ENCODE peak calls at places on chromosomes 12 and 14, in seven cellular contexts. K is hepatocyte, T is HCT116, F is neural progenitor cell, S is MM.1S, Z is GM23338, W is GM23248. I is an unnamed sample.

GRCh38 chr14:100523536-100524025 is 63.6 kb downstream of the BEGAIN start:
- DNase-seq in S (no peak), Z (no peak), F (no peak), W (no peak), T (no peak), K (no peak), I (no peak)

GRCh38 chr12:50640321-50640939 is 123.5 kb upstream of the ATF1 start:
- DNase-seq in Z (no peak), W (no peak), T (no peak), S (no peak), K (no peak), F (no peak), I (no peak)

GRCh38 chr12:25713264-25713663 is 160.2 kb upstream of the LMNTD1 start:
- DNase-seq in T (no peak), W (no peak), F (no peak), S (peak), K (no peak), Z (no peak), I (no peak)

GRCh38 chr12:132045751-132046150 is 96.0 kb downstream of the EP400 start:
- DNase-seq in T (no peak), F (no peak), W (no peak), S (no peak), Z (no peak), K (no peak), I (no peak)

GRCh38 chr12:1993871-1994371 is 10.3 kb downstream of the DCP1B start:
- DNase-seq in F (no peak), W (peak), K (peak), S (no peak), T (no peak), Z (no peak), I (peak)

GRCh38 chr14:90017371-90017770 is 44.4 kb upstream of the KCNK13 start:
- DNase-seq in S (no peak), Z (no peak), F (no peak), K (no peak), W (peak), T (no peak), I (no peak)

GRCh38 chr14:36405589-36406274 is 85.3 kb upstream of the MBIP start:
- DNase-seq in S (no peak), T (no peak), W (no peak), F (no peak), Z (no peak), K (no peak), I (no peak)

GRCh38 chr12:49413010-49413409 is 45.7 kb downstream of the SPATS2 start:
- DNase-seq in W (peak), Z (no peak), K (no peak), F (no peak), S (no peak), T (no peak), I (no peak)

GRCh38 chr14:104741108-104741802 is 11.7 kb upstream of the SIVA1 start:
- DNase-seq in F (no peak), S (no peak), Z (no peak), K (no peak), W (no peak), T (no peak), I (no peak)

GRCh38 chr12:62922539-62922938 is 12.4 kb downstream of the PPM1H start:
- DNase-seq in T (no peak), W (no peak), S (no peak), K (no peak), Z (no peak), F (no peak), I (peak)

GRCh38 chr12:80556566-80556965 is 112.5 kb downstream of the PTPRQ start:
- DNase-seq in W (peak), K (no peak), T (no peak), F (no peak), Z (no peak), S (no peak), I (no peak)

GRCh38 chr14:104285483-104285790 is 147.1 kb downstream of the KIF26A start:
- DNase-seq in T (no peak), S (no peak), W (no peak), F (no peak), K (no peak), Z (no peak), I (no peak)

GRCh38 chr14:85566603-85567002 is 36.7 kb downstream of the FLRT2 start:
- DNase-seq in F (no peak), S (no peak), Z (no peak), T (no peak), W (peak), K (no peak), I (peak)

GRCh38 chr12:41663487-41664258 is 475.6 kb downstream of the PDZRN4 start:
- DNase-seq in W (peak), F (peak), T (peak), Z (peak), S (peak), K (peak), I (peak)

GRCh38 chr14:77622562-77622961 is 6.1 kb upstream of the SPTLC2 start:
- DNase-seq in W (no peak), Z (no peak), T (no peak), K (peak), S (no peak), F (no peak), I (peak)

GRCh38 chr14:68958553-68958952 is 20.5 kb downstream of the ACTN1 start:
- DNase-seq in K (no peak), T (no peak), W (no peak), S (no peak), F (no peak), Z (no peak), I (no peak)

GRCh38 chr12:14157129-14157747 is 175.8 kb upstream of the GRIN2B start:
- DNase-seq in W (no peak), F (no peak), Z (no peak), S (peak), T (no peak), K (no peak), I (no peak)

GRCh38 chr12:114783176-114783575 is 99.2 kb upstream of the TBX3 start:
- DNase-seq in W (no peak), Z (no peak), S (no peak), T (no peak), K (peak), F (no peak), I (no peak)

GRCh38 chr12:119460876-119461275 is 126.3 kb downstream of the CCDC60 start:
- DNase-seq in S (no peak), T (no peak), Z (no peak), K (no peak), F (no peak), W (no peak), I (no peak)

GRCh38 chr14:89254201-89254919 is 162.7 kb downstream of the FOXN3 start:
- DNase-seq in S (no peak), T (no peak), K (no peak), Z (no peak), F (no peak), W (no peak), I (no peak)

GRCh38 chr12:56261503-56262230 is 3.5 kb upstream of the ANKRD52 start:
- DNase-seq in W (peak), F (no peak), K (peak), T (peak), Z (no peak), S (no peak), I (peak)

GRCh38 chr12:117439531-117440001 is 78.1 kb upstream of the NOS1 start:
- DNase-seq in F (peak), K (no peak), T (no peak), W (no peak), Z (peak), S (no peak), I (no peak)

GRCh38 chr12:15712823-15713663 is 76.1 kb downstream of the EPS8 start:
- DNase-seq in S (no peak), K (peak), T (no peak), W (no peak), F (no peak), Z (no peak), I (no peak)

GRCh38 chr14:94412671-94413638 is 24.6 kb upstream of the SERPINA1 start:
- DNase-seq in T (no peak), Z (peak), F (no peak), W (no peak), K (no peak), S (no peak), I (peak)

GRCh38 chr14:45526715-45527549 is 273.9 kb upstream of the MIS18BP1 start:
- DNase-seq in F (peak), T (peak), S (peak), Z (peak), K (peak), W (peak), I (peak)

GRCh38 chr14:21326972-21327371 is 47.1 kb downstream of the RPGRIP1 start:
- DNase-seq in F (no peak), K (no peak), S (no peak), W (no peak), T (no peak), Z (peak), I (no peak)

GRCh38 chr14:75724414-75725204 is 63.6 kb downstream of the TTLL5 start:
- DNase-seq in F (no peak), Z (no peak), W (no peak), S (no peak), K (no peak), T (no peak), I (no peak)
- TF ChIP-seq EZH2phosphoT487 in F (no peak), Z (no peak), W (no peak), S (no peak), K (no peak), T (no peak), I (no peak)

GRCh38 chr12:57401165-57401564 is 29.7 kb downstream of the R3HDM2 start:
- DNase-seq in T (no peak), K (no peak), W (peak), Z (no peak), S (no peak), F (no peak), I (no peak)
- TF ChIP-seq EZH2phosphoT487 in T (no peak), K (no peak), W (no peak), Z (no peak), S (no peak), F (no peak), I (no peak)

GRCh38 chr14:93086441-93087055 is 29.2 kb downstream of the ITPK1 start:
- DNase-seq in S (peak), W (no peak), K (no peak), T (no peak), F (no peak), Z (no peak), I (no peak)

GRCh38 chr14:93091666-93092065 is 24.1 kb downstream of the ITPK1 start:
- DNase-seq in W (no peak), S (no peak), Z (no peak), T (no peak), K (no peak), F (no peak), I (no peak)

GRCh38 chr14:93092606-93093556 is 22.8 kb downstream of the ITPK1 start:
- DNase-seq in T (no peak), S (no peak), Z (no peak), F (no peak), K (no peak), W (no peak), I (no peak)

GRCh38 chr14:93090826-93091583 is 24.7 kb downstream of the ITPK1 start:
- DNase-seq in F (no peak), T (no peak), K (no peak), S (no peak), W (peak), Z (no peak), I (no peak)

GRCh38 chr14:93089501-93090269 is 26.0 kb downstream of the ITPK1 start:
- DNase-seq in F (peak), Z (no peak), W (no peak), K (no peak), S (no peak), T (no peak), I (no peak)
- TF ChIP-seq EZH2phosphoT487 in F (no peak), Z (no peak), W (no peak), K (no peak), S (no peak), T (no peak), I (no peak)

DNA sequence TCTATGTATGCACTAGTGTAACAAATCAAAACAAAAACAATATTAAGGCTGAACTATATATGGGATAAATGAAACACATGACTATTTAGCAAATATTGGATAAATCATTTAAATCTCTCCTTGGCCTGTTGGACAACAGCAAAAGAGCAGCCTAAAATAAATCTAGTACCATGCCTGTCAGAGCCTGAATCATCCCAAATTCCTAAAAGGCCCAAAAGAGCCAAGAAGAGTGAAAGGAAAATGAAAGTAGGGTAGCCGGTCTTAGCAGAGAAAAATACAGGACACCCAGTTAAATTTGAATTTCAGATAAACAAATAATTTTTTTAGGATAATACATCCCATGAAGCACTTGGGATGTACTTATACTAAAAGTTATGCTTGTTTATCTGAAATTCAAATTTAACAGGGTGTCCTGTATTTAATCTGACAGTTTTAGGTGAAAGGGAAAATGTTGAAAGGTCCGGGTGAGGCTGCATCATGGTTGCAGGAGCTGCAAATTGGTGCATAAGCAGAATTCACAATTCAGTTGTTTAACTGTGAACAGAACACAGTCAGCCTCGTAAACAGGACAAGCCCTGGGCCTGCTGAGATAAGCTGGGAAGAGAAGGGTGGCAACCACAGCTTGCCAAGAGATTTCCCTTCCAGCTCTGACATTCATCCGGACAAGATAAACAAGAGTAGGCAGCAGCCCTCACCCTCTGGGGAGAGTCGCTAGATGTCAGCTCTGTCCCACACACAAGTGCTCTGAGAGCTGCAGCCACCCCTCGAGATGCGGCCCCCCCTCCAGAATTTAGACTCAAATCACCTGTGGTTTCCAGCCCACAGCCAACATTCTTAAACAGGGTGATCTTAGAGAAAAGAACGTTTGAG is 30.3 kb downstream of the DMAC2L start:
- DNase-seq in Z (peak), K (peak), S (no peak), F (peak), W (peak), T (no peak), I (peak)
- TF ChIP-seq EZH2phosphoT487 in Z (no peak), K (no peak), S (no peak), F (no peak), W (no peak), T (no peak), I (no peak)